ENCODE peak calls at places on chromosomes 3 and 15, in six cellular contexts. F, T, K, N, U and V are unnamed samples.
A peak's percentile ranks its signal among the peaks of the same experiment; 100 is the strongest.

GRCh38 chr3:104564045-104564643 is 802.6 kb upstream of the ALCAM start:
- DNase-seq in N (no peak), K (no peak), U (peak; percentile 68), T (no peak), F (no peak), V (no peak)

GRCh38 chr3:77479021-77479420 is 439.1 kb downstream of the ROBO2 start:
- DNase-seq in F (no peak), N (no peak), U (no peak), K (no peak), T (no peak), V (no peak)

GRCh38 chr15:69120732-69121131 is 39.7 kb upstream of the GLCE start:
- DNase-seq in F (no peak), U (no peak), T (no peak), K (no peak), N (no peak), V (no peak)

GRCh38 chr3:103991461-103992115 is 1375.1 kb upstream of the ALCAM start:
- DNase-seq in F (no peak), U (no peak), K (peak; percentile 4), N (no peak), T (no peak), V (no peak)

GRCh38 chr3:46856576-46857471 is 6.4 kb downstream of the MYL3 start:
- DNase-seq in T (no peak), N (peak; percentile 52), U (peak; percentile 0), F (no peak), K (no peak), V (peak; percentile 83)

GRCh38 chr3:179067839-179068238 is 3.8 kb downstream of the ZMAT3 start:
- DNase-seq in U (no peak), F (no peak), T (no peak), K (no peak), N (no peak), V (no peak)

GRCh38 chr3:142904639-142905441 is 16.0 kb upstream of the PCOLCE2 start:
- DNase-seq in T (no peak), U (no peak), F (no peak), N (no peak), K (no peak), V (no peak)

GRCh38 chr3:113533534-113533892 is 1.2 kb downstream of the SIDT1 start:
- DNase-seq in T (no peak), N (no peak), K (peak; percentile 56), F (peak; percentile 46), U (no peak), V (no peak)

GRCh38 chr15:89003865-89004725 is 84.2 kb upstream of the ABHD2 start:
- DNase-seq in U (no peak), K (no peak), T (no peak), N (no peak), F (no peak), V (no peak)

GRCh38 chr3:76866729-76867461 is 173.0 kb upstream of the ROBO2 start:
- DNase-seq in U (no peak), T (no peak), K (no peak), F (no peak), N (no peak), V (no peak)

GRCh38 chr15:67832031-67832551 is 6.8 kb downstream of the SKOR1 start:
- DNase-seq in U (no peak), K (no peak), T (no peak), N (peak; percentile 43), F (no peak), V (no peak)
- TF ChIP-seq CTCF in U (no peak), K (peak; percentile 8), T (peak; percentile 45), N (no peak), F (no peak), V (peak; percentile 68)

DNA sequence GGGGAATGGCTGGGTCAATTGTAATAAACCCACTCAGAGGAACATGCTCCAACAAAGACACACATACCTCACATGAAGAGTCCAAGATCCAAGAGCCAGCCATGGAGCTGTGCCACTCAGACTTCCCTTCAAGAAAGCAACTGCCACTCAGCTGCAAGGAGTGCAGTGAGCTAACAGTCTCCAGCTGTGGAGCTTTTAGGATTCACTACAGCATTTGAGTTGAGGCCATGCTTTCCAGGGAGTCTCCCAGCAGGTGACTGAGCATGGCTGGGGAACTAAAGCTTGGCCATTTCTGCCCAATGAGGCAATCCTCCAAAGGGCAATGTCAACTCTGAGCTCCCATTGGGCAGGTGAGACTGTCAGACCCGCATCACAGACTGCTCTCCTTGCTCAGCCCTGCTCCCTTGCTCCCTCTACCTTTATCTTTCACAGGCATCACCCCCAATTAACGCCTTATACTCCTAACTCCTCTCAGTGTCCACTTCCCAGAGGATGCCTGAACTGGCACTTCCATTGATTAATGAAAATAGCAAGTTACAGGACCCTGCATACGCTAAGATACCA is 165.3 kb upstream of the CTNNB1 start:
- DNase-seq in K (no peak), N (no peak), U (no peak), T (no peak), F (no peak), V (no peak)
- TF ChIP-seq CTCF in K (no peak), N (no peak), U (no peak), T (no peak), F (no peak), V (no peak)

DNA sequence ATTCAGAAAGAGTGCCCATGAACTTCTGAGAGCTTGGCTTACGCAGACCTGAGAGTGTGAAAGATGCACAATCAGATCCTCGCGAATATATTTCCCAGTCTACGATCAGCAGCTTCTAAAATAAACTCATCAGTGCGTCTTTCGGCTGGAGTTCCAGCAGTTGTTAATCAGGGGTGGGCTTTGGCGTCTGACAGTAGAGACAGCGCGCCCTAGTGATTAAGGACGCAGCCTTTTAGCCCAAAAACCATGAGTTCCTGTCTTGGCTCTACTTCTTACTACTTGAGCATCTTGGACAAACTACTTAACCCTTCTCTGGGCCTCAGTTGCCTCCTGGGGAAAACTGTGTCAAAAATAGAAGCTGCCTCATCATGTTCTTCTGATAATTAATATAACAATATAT is 15.8 kb upstream of the ARRDC4 start:
- DNase-seq in N (no peak), T (no peak), U (no peak), K (no peak), F (no peak), V (no peak)
- TF ChIP-seq CTCF in N (no peak), T (no peak), U (no peak), K (no peak), F (no peak), V (no peak)

GRCh38 chr3:186239321-186239720 is 122.7 kb downstream of the DGKG start:
- DNase-seq in N (no peak), K (no peak), F (no peak), T (no peak), U (peak; percentile 17), V (no peak)

GRCh38 chr3:186237915-186238314 is 124.1 kb downstream of the DGKG start:
- DNase-seq in T (no peak), N (no peak), K (no peak), F (no peak), U (no peak), V (no peak)

GRCh38 chr3:186247821-186248814 is 113.9 kb downstream of the DGKG start:
- DNase-seq in U (no peak), T (no peak), F (no peak), K (no peak), N (no peak), V (no peak)

GRCh38 chr3:186236357-186237020 is 125.5 kb downstream of the DGKG start:
- DNase-seq in U (no peak), N (no peak), K (no peak), T (no peak), F (no peak), V (no peak)

DNA sequence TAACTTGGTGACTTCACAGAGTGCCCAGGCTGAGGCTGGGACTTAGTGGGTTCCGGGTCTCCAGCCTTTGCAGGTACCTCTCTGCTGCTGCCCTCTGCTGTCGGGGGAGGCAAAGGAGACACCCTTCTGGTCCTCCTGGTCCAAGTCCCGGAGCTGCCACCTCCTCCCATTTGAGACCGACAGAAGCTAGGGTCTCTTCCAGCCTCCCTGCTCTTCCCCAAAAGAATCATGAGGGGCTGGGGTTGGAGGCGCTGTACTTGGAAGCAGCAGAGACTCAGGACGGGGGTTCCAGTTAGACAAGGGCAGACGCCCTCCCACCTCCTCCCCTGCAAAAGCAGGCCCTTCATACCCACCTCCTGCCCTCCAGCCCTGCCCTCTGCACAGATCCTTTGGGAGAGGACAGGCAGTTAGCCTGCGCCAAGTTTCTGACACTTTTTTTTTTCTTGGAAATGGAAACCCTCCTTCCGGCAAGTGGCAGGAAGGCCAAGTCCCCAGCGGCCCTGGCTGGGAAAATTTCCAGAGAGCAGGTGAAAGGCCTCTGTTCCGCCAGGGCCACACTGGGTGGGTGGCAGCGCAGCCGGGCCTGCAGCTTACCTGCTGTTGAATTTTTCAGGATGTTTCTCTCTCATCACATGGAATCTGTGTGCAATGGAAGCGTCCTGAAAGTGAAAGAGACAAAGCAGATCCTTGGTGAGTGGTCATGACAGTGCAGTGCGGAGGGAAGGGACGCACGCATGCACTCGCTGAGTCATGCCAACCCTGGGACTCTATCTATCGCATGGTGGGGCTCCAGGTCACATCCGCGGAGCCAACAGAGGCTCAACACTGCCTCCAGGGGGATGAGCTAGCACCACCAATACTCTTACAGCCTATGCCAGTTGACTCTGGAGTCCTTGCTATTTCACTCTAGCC is 119.9 kb downstream of the DGKG start:
- DNase-seq in T (no peak), N (peak; percentile 88), K (peak; percentile 66), F (peak; percentile 24), U (peak; percentile 81), V (no peak)
- TF ChIP-seq CTCF in T (peak; percentile 79), N (peak; percentile 58), K (peak; percentile 67), F (peak; percentile 15), U (peak; percentile 41), V (peak; percentile 75)

GRCh38 chr3:29426302-29427226 is 145.7 kb downstream of the RBMS3 start:
- DNase-seq in N (no peak), K (no peak), T (no peak), U (no peak), F (no peak), V (no peak)
- TF ChIP-seq CTCF in N (no peak), K (no peak), T (no peak), U (no peak), F (no peak), V (no peak)

DNA sequence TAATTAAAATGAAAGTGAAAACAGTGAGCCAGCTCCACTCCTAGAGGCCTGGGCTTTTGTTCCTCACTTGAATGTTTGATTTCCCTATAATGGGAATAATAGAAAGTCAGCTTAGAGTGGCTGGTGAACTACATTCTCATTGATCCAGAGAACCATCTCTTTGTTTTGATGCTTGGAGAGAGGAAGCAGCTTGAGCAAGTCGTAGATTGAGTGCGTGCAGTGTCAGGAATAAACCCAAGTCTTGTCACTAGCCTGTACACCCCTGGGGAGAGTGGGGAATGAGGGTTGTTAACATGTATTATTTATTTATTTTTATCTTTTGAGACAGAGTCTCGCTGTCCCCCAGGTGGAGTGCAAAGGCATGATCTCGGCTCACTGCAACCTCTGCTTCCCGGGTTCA is 885 bp upstream of the LSG1 start:
- DNase-seq in T (no peak), U (no peak), N (no peak), F (no peak), K (no peak), V (no peak)
- TF ChIP-seq CTCF in T (no peak), U (no peak), N (no peak), F (no peak), K (no peak), V (no peak)

DNA sequence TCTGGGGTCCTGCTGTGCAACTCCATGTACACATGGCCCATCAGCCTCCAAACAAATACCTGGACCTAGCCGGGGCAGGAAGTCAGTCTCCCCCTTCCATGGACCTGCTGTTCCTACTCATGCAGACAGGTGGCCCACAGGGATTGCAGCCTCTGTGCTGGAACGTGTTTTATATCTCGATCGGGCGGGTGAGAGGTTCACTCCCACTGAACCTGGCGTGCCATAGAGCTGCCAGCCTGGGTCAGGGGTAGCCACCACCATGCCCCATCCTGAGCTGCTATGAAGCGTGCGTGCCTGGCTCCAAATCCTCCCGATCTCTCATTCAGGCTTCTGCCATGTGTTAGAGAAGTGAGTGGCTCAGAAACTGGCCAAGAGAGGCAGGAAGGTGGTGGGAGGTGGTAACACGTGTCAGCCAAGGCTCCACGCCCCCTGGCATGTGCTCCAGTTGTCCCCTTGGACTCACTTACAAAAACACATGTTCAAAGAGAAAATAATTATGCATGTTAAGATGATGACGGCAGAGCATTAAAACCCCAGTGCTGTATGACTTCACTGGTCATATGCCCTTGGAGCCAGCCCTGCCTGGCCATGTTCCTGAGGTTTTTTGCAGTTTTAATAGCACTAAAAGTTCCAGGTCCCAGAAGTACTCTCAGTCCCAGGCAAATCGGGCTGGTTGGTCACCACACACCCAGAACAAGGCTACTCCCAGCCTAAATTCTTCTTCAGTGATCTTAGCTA is 30.6 kb downstream of the CTSH start:
- DNase-seq in N (no peak), T (no peak), U (no peak), F (no peak), K (no peak), V (no peak)
- TF ChIP-seq CTCF in N (peak; percentile 46), T (peak; percentile 42), U (peak; percentile 11), F (no peak), K (no peak), V (peak; percentile 56)